ENCODE peak calls at places on chromosomes 1 and 21, in four cellular contexts. A is heart right ventricle, I is colonic mucosa, F is uterus. Q is an unnamed sample.

GRCh38 chr1:247316590-247317197 is 15.0 kb downstream of the ZNF496 start:
- DNase-seq in A (no peak), I (no peak), F (no peak), Q (no peak)

GRCh38 chr1:203657735-203658134 is 31.1 kb downstream of the ATP2B4 start:
- DNase-seq in A (no peak), I (no peak), F (no peak), Q (no peak)

GRCh38 chr1:153602749-153603148 is 10.2 kb downstream of the S100A16 start:
- DNase-seq in A (no peak), I (no peak), F (no peak), Q (no peak)

GRCh38 chr1:220698607-220699016 is 8.4 kb downstream of the C1orf115 start:
- DNase-seq in A (no peak), I (no peak), F (no peak), Q (no peak)

GRCh38 chr1:2556277-2557145 is at the start of gene TNFRSF14:
- DNase-seq in A (peak), I (peak), F (peak), Q (no peak)

GRCh38 chr1:31483012-31483946 is 70.3 kb downstream of the SERINC2 start:
- DNase-seq in A (peak), I (peak), F (no peak), Q (peak)

GRCh38 chr21:23936224-23936623 is 1671.1 kb downstream of the MRPL39 start:
- DNase-seq in A (no peak), I (no peak), F (no peak), Q (no peak)

GRCh38 chr1:65195495-65196417 is 47.8 kb downstream of the AK4 start:
- DNase-seq in A (peak), I (no peak), F (no peak), Q (no peak)

GRCh38 chr1:17053685-17054410 is at the start of gene SDHB:
- DNase-seq in A (peak), I (peak), F (peak), Q (peak)

GRCh38 chr1:20308569-20308968 is 17.9 kb downstream of the VWA5B1 start:
- DNase-seq in A (peak), I (no peak), F (no peak), Q (no peak)

GRCh38 chr1:58898739-58899580 is 115.1 kb upstream of the JUN start:
- DNase-seq in A (peak), I (peak), F (peak), Q (no peak)

GRCh38 chr1:159854101-159854692 is 8.3 kb downstream of the VSIG8 start:
- DNase-seq in A (peak), I (peak), F (peak), Q (no peak)

GRCh38 chr1:56644941-56645662 is at the start of gene PRKAA2:
- DNase-seq in A (peak), I (peak), F (peak), Q (no peak)

GRCh38 chr1:93552751-93553455 is 105.0 kb downstream of the FNBP1L start:
- DNase-seq in A (no peak), I (peak), F (no peak), Q (peak)

GRCh38 chr1:247077768-247078314 is 770 bp downstream of the ZNF670 start:
- DNase-seq in A (no peak), I (no peak), F (no peak), Q (peak)

GRCh38 chr1:3671371-3672180 is 19.3 kb downstream of the TP73 start:
- DNase-seq in A (no peak), I (no peak), F (no peak), Q (peak)

GRCh38 chr1:100941580-100942216 is 45.8 kb downstream of the SLC30A7 start:
- DNase-seq in A (no peak), I (no peak), F (no peak), Q (no peak)

DNA sequence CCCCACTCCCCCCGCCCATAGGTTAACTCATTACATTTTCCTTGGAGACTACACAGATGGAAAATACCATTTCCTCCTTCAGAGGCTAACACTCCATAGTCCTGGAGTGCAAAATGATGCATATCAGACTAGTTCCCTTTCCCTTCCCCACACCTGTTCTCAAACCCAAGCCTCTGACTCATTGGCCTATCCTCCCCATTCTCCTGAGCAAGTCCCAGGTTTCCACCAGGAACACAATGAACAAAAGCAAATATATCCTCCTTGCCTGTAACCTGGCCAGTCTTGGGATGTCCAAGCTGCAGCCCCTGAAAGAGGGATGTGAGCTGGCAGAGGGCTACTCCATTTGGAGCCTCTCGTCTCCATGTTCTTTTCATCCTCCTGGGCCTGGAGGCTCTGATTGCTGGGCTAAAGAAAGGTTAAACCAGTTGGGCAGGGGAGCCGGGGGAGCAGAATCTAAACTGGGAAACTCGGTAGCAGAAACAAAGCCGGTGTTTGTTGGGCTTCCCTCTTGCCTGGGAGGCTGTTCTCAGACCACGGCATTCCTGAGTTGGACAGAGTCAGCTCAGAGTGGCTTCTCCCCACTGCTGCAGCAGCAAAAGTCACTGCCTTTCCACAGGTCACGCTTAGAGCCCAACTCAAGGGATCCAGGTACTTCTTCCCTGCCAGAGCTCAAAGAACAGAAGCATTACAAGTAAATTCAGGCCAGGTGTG is 13.9 kb downstream of the SSR2 start:
- DNase-seq in A (no peak), I (no peak), F (no peak), Q (peak)
- TF ChIP-seq CTCF in A (no peak), I (no peak), F (no peak), Q (no peak)

DNA sequence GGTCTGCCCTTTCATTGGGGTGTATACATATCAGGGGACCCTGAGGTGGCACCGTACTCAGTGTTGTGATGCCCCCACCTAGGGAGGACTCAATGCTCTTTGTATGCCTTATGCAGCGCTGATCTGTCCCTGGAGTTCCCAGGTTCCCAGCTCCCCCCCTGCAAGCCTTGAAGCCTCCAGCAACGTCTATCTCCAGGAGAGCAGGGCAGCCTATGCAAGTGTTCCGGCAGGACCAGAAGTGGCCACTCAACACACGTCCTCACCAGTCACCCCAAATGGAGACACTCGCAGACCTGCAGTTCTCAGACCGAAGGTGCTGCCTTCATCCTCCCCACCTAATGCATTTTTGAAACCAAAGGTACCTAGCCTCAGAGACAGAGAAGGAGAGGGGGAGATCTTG is 25.2 kb upstream of the CNTN2 start:
- DNase-seq in A (no peak), I (no peak), F (no peak), Q (no peak)
- H3K4me3 ChIP-seq in A (no peak), I (no peak), F (no peak), Q (no peak)

GRCh38 chr1:48005254-48006162 is 8.3 kb upstream of the TRABD2B start:
- DNase-seq in A (no peak), I (no peak), F (no peak), Q (no peak)
- TF ChIP-seq CTCF in A (no peak), I (no peak), F (no peak), Q (no peak)

GRCh38 chr1:26354972-26355371 is 1.0 kb upstream of the CRYBG2 start:
- DNase-seq in A (no peak), I (no peak), F (no peak), Q (no peak)

GRCh38 chr1:26353210-26353859 is 595 bp downstream of the CRYBG2 start:
- DNase-seq in A (no peak), I (no peak), F (no peak), Q (no peak)

GRCh38 chr1:26352338-26352679 is 1.6 kb downstream of the CRYBG2 start:
- DNase-seq in A (no peak), I (no peak), F (no peak), Q (no peak)

GRCh38 chr1:26356106-26356505 is 2.2 kb upstream of the CRYBG2 start:
- DNase-seq in A (no peak), I (no peak), F (no peak), Q (no peak)

GRCh38 chr1:26353976-26354820 is at the start of gene CRYBG2:
- DNase-seq in A (no peak), I (peak), F (no peak), Q (peak)
- H3K4me3 ChIP-seq in A (no peak), I (no peak), F (no peak), Q (peak)

GRCh38 chr1:28581531-28582247 is 10.4 kb upstream of the RAB42 start:
- DNase-seq in A (peak), I (peak), F (peak), Q (peak)
- TF ChIP-seq CTCF in A (no peak), I (no peak), F (peak), Q (no peak)

GRCh38 chr1:67755160-67755559 is 70.2 kb downstream of the GADD45A start:
- DNase-seq in A (no peak), I (no peak), F (no peak), Q (no peak)

GRCh38 chr1:67752306-67752705 is 67.3 kb downstream of the GADD45A start:
- DNase-seq in A (no peak), I (no peak), F (no peak), Q (peak)

GRCh38 chr1:67755619-67756018 is 70.6 kb downstream of the GADD45A start:
- DNase-seq in A (no peak), I (no peak), F (no peak), Q (no peak)

GRCh38 chr1:67754526-67754920 is 69.5 kb downstream of the GADD45A start:
- DNase-seq in A (no peak), I (no peak), F (no peak), Q (no peak)

DNA sequence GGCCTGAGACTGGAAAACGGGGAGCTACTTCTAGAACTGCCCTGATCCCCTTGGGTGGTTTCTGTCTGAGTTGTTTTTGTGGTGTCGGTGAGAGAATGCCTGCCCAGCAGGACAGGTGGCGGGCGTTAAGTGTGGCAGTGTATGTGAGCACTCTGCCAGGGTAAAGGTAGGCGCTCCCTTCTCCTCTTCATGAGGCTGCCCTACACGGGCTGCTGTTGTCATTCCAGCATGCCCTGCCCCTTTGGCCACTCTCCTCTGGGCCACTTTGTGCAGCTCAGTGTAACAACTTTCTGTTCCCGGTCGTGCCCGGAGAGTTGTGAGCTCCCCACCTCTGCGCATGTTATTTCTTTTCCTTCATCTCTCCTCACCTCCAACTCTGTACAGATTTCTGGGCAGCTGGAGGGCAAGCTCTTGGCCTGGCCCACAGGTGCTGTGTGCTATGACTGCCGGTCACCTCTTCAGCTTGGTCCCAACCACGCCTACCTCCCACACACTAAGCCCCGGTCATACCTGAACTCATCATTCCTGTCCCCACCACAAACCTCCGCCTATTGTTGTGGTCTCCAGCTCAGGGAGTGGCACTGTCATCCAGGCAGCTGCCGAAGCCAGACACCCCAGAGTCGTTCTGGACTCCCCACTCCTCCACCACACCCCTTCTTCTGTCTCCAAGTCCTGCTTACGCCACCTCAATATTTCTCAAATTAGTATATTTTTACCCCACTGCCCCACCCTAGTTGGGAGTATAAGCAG is 69.0 kb downstream of the GADD45A start:
- DNase-seq in A (no peak), I (no peak), F (no peak), Q (peak)
- H3K4me3 ChIP-seq in A (no peak), I (no peak), F (no peak), Q (no peak)

GRCh38 chr21:31092867-31093266 is 54.6 kb upstream of the KRTAP19-8 start:
- DNase-seq in A (no peak), I (no peak), F (no peak), Q (no peak)

GRCh38 chr21:31084689-31085088 is 46.4 kb upstream of the KRTAP19-8 start:
- DNase-seq in A (no peak), I (no peak), F (no peak), Q (no peak)

GRCh38 chr21:31088196-31088751 is 50.0 kb upstream of the KRTAP19-8 start:
- DNase-seq in A (no peak), I (no peak), F (no peak), Q (no peak)
- TF ChIP-seq CTCF in A (no peak), I (no peak), F (no peak), Q (no peak)

Q was measured in bronchial epithelial cell.